ENCODE peak calls at places on chromosomes 12 and 14, in five cellular contexts. A is stomach, S is Panc1, U is GM23338, J is breast epithelium. Y is an unnamed sample.

GRCh38 chr12:9718968-9719367 is 13.9 kb downstream of the CLECL1 start:
- DNase-seq in U (no peak), S (no peak), J (no peak), A (no peak), Y (no peak)

GRCh38 chr14:84750763-84751554 is 779.0 kb upstream of the FLRT2 start:
- DNase-seq in J (no peak), A (no peak), S (no peak), U (peak), Y (no peak)

GRCh38 chr14:93804654-93805053 is 16.4 kb upstream of the PRIMA1 start:
- DNase-seq in J (no peak), A (no peak), U (peak), S (no peak), Y (no peak)

GRCh38 chr12:104930388-104931326 is 27.4 kb downstream of the SLC41A2 start:
- DNase-seq in S (no peak), J (no peak), U (no peak), A (no peak), Y (no peak)

GRCh38 chr12:131101006-131101405 is 147.3 kb downstream of the ADGRD1 start:
- DNase-seq in S (no peak), J (no peak), A (peak), U (no peak), Y (no peak)

GRCh38 chr12:94963649-94964048 is 39.8 kb downstream of the NDUFA12 start:
- DNase-seq in S (no peak), A (no peak), U (no peak), J (no peak), Y (no peak)

GRCh38 chr12:90037740-90038139 is 329.1 kb upstream of the ATP2B1 start:
- DNase-seq in S (no peak), A (no peak), U (no peak), J (no peak), Y (no peak)

GRCh38 chr12:63869656-63870055 is 25.2 kb downstream of the SRGAP1 start:
- DNase-seq in S (no peak), A (no peak), J (no peak), U (no peak), Y (no peak)

GRCh38 chr14:100576091-100577085 is 10.8 kb downstream of the BEGAIN start:
- DNase-seq in U (no peak), S (no peak), A (no peak), J (no peak), Y (no peak)

GRCh38 chr12:68971404-68971803 is 38.4 kb upstream of the CPM start:
- DNase-seq in U (no peak), A (no peak), S (no peak), J (no peak), Y (no peak)

GRCh38 chr14:73759183-73759713 is 45.1 kb upstream of the PNMA1 start:
- DNase-seq in S (no peak), U (peak), J (no peak), A (peak), Y (no peak)

GRCh38 chr14:67409461-67409860 is 2.5 kb downstream of the PLEK2 start:
- DNase-seq in J (no peak), U (no peak), A (no peak), S (no peak), Y (no peak)

GRCh38 chr12:83802011-83802410 is 1110.6 kb downstream of the SLC6A15 start:
- DNase-seq in S (no peak), J (no peak), A (no peak), U (no peak), Y (no peak)

GRCh38 chr14:88289214-88289613 is 33.9 kb downstream of the KCNK10 start:
- DNase-seq in U (no peak), S (no peak), J (no peak), A (no peak), Y (no peak)

GRCh38 chr14:70601162-70601561 is 707 bp upstream of the MED6 start:
- DNase-seq in A (no peak), S (no peak), J (no peak), U (peak), Y (no peak)

GRCh38 chr12:29309320-29309902 is 71.6 kb downstream of the ERGIC2 start:
- DNase-seq in A (no peak), J (no peak), S (no peak), U (peak), Y (no peak)

GRCh38 chr14:94122438-94122837 is 7.0 kb downstream of the IFI27L2 start:
- DNase-seq in S (no peak), J (no peak), U (no peak), A (peak), Y (no peak)

GRCh38 chr12:22374499-22374898 is 40.0 kb upstream of the ST8SIA1 start:
- DNase-seq in U (no peak), J (no peak), S (no peak), A (no peak), Y (no peak)

GRCh38 chr12:25187781-25188180 is 7.2 kb downstream of the DNAI7 start:
- DNase-seq in A (no peak), S (no peak), J (no peak), U (no peak), Y (no peak)

GRCh38 chr12:98803468-98804209 is 158.5 kb downstream of the APAF1 start:
- DNase-seq in A (no peak), J (no peak), S (no peak), U (no peak), Y (no peak)

GRCh38 chr12:63889236-63889635 is 44.7 kb downstream of the SRGAP1 start:
- DNase-seq in U (no peak), J (no peak), A (no peak), S (no peak), Y (no peak)

GRCh38 chr12:3527181-3527580 is 36.2 kb downstream of the PRMT8 start:
- DNase-seq in U (no peak), A (no peak), J (no peak), S (no peak), Y (no peak)

GRCh38 chr12:106227641-106228319 is 20.0 kb downstream of the CKAP4 start:
- DNase-seq in S (no peak), J (no peak), U (no peak), A (peak), Y (peak)

GRCh38 chr12:116404913-116405611 is 127.6 kb upstream of the MED13L start:
- DNase-seq in U (no peak), J (no peak), A (no peak), S (no peak), Y (no peak)
- TF ChIP-seq POLR2AphosphoS5 in U (no peak), J (no peak), A (no peak), S (no peak), Y (no peak)

GRCh38 chr12:50224026-50224692 is 57.0 kb upstream of the CERS5 start:
- DNase-seq in A (peak), U (peak), S (peak), J (peak), Y (no peak)

GRCh38 chr12:50220357-50221061 is 53.3 kb upstream of the CERS5 start:
- DNase-seq in A (no peak), U (no peak), J (no peak), S (no peak), Y (no peak)

GRCh38 chr12:50222275-50222783 is 55.2 kb upstream of the CERS5 start:
- DNase-seq in J (peak), S (peak), U (peak), A (peak), Y (peak)

GRCh38 chr12:50219544-50219943 is 52.4 kb upstream of the CERS5 start:
- DNase-seq in U (no peak), J (no peak), S (no peak), A (no peak), Y (no peak)

GRCh38 chr12:50221228-50222008 is 54.2 kb upstream of the CERS5 start:
- DNase-seq in A (no peak), S (no peak), J (no peak), U (peak), Y (peak)
- TF ChIP-seq POLR2AphosphoS5 in A (no peak), S (peak), J (no peak), U (no peak), Y (no peak)

GRCh38 chr12:112025808-112026375 is 12.7 kb downstream of the ERP29 start:
- DNase-seq in U (peak), J (no peak), A (no peak), S (no peak), Y (no peak)
- TF ChIP-seq POLR2AphosphoS5 in U (no peak), J (no peak), A (no peak), S (peak), Y (no peak)

DNA sequence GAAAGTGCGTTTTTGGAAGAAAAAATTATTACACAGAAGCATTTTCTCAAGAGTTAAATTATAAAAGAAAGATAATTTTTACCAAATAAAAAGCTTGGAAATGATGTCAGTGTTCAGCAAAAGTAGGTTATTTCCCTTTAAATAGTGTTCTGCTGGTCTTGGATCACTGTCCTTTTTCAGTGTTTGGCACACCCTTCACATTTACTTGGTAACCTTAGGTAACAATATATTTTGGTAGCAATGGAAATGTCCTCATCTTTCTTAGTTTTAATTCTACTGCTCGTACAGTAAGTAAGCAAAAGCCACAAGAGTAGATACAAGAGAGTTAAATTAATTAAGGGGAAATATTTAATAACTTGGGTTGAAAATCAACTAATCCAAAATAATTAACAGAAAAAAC is 40.3 kb downstream of the FERMT2 start:
- DNase-seq in J (no peak), S (no peak), U (no peak), A (no peak), Y (no peak)
- TF ChIP-seq POLR2AphosphoS5 in J (no peak), S (no peak), U (no peak), A (no peak), Y (no peak)

DNA sequence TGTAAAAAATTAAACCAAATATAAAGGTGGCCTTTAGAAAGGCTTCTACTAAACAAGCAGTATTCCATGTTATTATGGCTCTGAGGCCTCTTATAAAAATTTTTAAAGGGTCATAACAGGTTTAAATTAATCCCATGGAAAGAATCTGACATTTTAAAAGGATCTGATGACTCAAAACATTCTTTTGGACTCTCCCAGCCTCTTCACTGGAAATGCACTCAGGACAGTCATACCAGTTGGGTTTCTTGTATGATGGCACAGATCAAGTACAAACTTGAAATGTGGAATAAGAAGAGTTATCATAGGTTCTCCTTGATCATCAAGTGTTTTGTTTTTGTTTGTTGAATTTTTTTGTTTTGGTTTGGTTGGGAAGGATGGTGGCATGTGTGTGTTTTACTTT is 50.8 kb downstream of the PPP2R5E start:
- DNase-seq in U (no peak), S (no peak), J (no peak), A (no peak), Y (no peak)
- TF ChIP-seq POLR2AphosphoS5 in U (no peak), S (no peak), J (no peak), A (no peak), Y (no peak)

GRCh38 chr12:6423267-6424007 is 21.3 kb upstream of the CD27 start:
- DNase-seq in U (peak), A (peak), J (peak), S (peak), Y (peak)
- TF ChIP-seq POLR2AphosphoS5 in U (no peak), A (peak), J (peak), S (no peak), Y (no peak)

DNA sequence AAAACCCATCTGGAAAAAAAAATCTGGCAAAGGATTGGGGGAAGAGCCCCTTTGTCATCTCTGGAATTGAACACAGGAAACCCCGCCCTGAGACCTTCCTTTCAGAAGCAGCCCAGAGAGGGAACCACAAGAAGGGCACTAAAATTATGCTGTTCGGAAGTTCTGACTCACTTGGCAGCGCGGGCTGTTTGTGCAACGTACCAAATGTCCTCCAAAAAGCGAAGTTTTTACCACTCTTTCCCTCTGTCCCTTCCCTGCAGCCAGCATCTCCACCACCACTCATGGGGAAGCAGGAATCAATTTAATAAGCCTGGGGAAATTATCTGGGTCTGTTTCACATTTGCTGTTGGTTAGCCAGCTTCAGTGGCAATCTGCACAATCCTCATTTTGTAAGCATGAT is 3.2 kb upstream of the SYNE3 start:
- DNase-seq in A (peak), J (no peak), U (no peak), S (no peak), Y (peak)
- TF ChIP-seq POLR2AphosphoS5 in A (peak), J (peak), U (no peak), S (no peak), Y (peak)

GRCh38 chr12:6820171-6820570 is 1.4 kb upstream of the GPR162 start:
- DNase-seq in U (no peak), S (no peak), J (no peak), A (no peak), Y (no peak)

GRCh38 chr12:6821271-6821673 is 349 bp upstream of the GPR162 start:
- DNase-seq in S (no peak), J (no peak), A (peak), U (peak), Y (peak)

GRCh38 chr12:6823161-6824084 is 1.8 kb downstream of the GPR162 start:
- DNase-seq in S (no peak), J (no peak), A (no peak), U (no peak), Y (no peak)

GRCh38 chr12:6822461-6823135 is 977 bp downstream of the GPR162 start:
- DNase-seq in J (no peak), S (no peak), U (no peak), A (no peak), Y (no peak)

DNA sequence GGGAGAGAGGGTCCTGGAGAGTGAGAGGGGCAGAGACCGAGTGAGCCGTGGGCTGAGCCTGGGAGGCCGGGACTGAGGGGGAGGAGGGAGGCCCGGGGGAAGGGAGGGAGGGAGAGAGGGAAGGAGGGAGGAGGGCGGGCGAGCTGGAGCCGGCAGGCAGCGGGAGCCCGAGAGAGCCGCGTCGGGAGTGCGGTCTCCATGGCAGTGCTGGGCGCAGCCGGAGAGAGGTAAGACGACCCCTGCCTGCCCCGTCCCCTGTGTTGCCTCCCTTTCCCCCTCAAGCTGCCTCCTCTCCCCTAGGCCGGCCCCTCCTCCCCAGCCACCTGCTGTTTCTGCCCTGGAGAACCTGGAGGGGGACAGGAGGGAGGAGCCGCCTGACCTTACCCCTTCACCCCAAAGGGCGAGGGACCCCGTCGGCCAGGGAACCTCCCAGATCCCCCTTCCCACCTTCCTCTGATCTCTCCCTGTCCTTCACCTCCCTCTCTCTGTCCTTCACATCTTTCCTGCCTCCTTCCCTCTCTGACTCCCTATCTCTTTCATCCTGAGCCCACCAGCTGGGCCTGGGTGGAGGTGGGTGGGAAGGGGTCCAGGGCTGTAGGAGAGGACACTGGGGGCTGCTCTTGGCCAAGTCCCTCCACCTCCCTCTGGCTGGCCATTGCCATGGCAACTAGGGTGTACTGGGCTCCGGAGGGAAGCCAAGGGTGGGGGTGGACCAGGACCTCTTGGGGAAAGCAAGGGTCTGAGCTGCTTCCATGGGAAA is at the start of gene GPR162:
- DNase-seq in S (no peak), J (no peak), A (peak), U (peak), Y (no peak)
- TF ChIP-seq POLR2AphosphoS5 in S (no peak), J (no peak), A (no peak), U (no peak), Y (no peak)

Y was measured in HL-60.